ENCODE peak calls at places on chromosomes 6 and 20, in seven cellular contexts. E, S, Z, Y, C, U and P are unnamed samples.
A peak's percentile ranks its signal among the peaks of the same experiment; 100 is the strongest.

GRCh38 chr6:21905531-21905930 is 312.0 kb downstream of the SOX4 start:
- DNase-seq in U (no peak), S (no peak), C (no peak), Z (no peak), Y (no peak), E (no peak), P (no peak)

GRCh38 chr6:116385462-116385807 is 14.7 kb downstream of the DSE start:
- DNase-seq in U (peak; percentile 78), Y (peak; percentile 56), S (peak; percentile 87), Z (no peak), C (no peak), E (no peak), P (no peak)

GRCh38 chr6:156698239-156699016 is 78.8 kb upstream of the ARID1B start:
- DNase-seq in E (peak; percentile 86), Y (no peak), U (no peak), Z (no peak), S (no peak), C (no peak), P (no peak)

GRCh38 chr6:8973395-8973794 is 538.0 kb upstream of the SLC35B3 start:
- DNase-seq in S (no peak), Y (no peak), E (no peak), Z (no peak), C (no peak), U (no peak), P (no peak)

GRCh38 chr6:45835725-45836437 is 179.8 kb downstream of the CLIC5 start:
- DNase-seq in Z (no peak), Y (no peak), C (no peak), E (no peak), S (no peak), U (no peak), P (no peak)

GRCh38 chr6:25012657-25013056 is 76.9 kb upstream of the RIPOR2 start:
- DNase-seq in E (no peak), U (peak; percentile 64), C (no peak), Y (peak; percentile 89), Z (no peak), S (peak; percentile 88), P (no peak)

GRCh38 chr6:52049252-52050050 is 38.0 kb downstream of the PKHD1 start:
- DNase-seq in E (no peak), S (peak; percentile 51), C (no peak), Y (peak; percentile 49), Z (no peak), U (peak; percentile 36), P (no peak)

GRCh38 chr20:64049060-64049886 is at the start of gene SOX18:
- DNase-seq in Y (peak; percentile 56), C (no peak), S (peak; percentile 19), E (no peak), U (no peak), Z (no peak), P (no peak)

GRCh38 chr6:65289491-65289890 is 417.5 kb downstream of the EYS start:
- DNase-seq in E (no peak), Y (peak; percentile 59), U (peak; percentile 40), Z (no peak), S (peak; percentile 15), C (no peak), P (no peak)

GRCh38 chr6:163634514-163635171 is 220.1 kb downstream of the QKI start:
- DNase-seq in Z (no peak), U (no peak), E (no peak), S (no peak), C (no peak), Y (no peak), P (no peak)

GRCh38 chr20:32108814-32109391 is 611 bp upstream of the TM9SF4 start:
- DNase-seq in U (no peak), Y (no peak), C (no peak), Z (no peak), E (no peak), S (no peak), P (no peak)

GRCh38 chr6:142846883-142847287 is 98.1 kb downstream of the HIVEP2 start:
- DNase-seq in E (no peak), C (no peak), Z (peak; percentile 85), U (peak; percentile 91), S (peak; percentile 92), Y (peak; percentile 67), P (peak; percentile 76)

GRCh38 chr6:125611573-125612399 is 137.6 kb upstream of the HEY2 start:
- DNase-seq in S (no peak), Z (no peak), C (no peak), U (peak; percentile 75), E (no peak), Y (peak; percentile 59), P (peak; percentile 47)

GRCh38 chr6:38876470-38876869 is 161.4 kb downstream of the DNAH8 start:
- DNase-seq in U (peak; percentile 52), C (no peak), S (peak; percentile 21), Y (peak; percentile 58), Z (no peak), E (no peak), P (no peak)

GRCh38 chr6:119521251-119521650 is 171.7 kb upstream of the MAN1A1 start:
- DNase-seq in E (no peak), Y (no peak), S (no peak), Z (no peak), C (no peak), U (no peak), P (no peak)

DNA sequence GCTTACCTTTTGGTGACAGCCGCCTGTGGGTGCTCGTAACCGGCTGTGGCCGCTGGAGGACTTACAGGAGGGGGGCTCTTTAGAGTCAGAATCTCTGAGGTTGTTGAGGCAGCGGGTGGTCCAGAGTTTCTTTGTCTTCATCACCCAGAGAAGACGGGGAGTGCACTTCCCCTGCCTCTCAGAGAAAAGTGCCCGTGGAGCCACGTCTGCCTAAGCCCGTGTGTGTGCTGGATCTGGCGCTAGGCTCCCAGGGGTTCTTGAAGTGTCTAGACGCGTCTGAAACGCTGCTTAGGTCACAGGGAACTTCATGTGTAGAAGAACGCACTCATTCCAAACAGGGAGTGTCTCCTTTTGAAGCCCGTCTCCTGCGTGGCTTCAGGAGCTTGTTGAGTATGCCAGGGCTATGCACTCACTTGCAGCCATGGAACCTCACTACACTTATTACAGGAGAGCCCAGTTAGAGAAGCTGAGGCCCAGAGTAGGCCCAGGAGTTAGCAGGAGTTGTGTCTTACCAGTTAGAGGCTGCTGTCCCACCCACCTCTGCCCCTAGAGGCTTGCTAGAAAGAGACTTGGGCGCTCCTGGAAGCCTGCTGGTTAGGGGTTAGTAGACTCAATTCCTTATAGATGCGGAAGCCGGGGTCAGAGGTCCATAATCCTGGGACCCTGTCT is 1.3 kb downstream of the LSM14B start:
- DNase-seq in Y (peak; percentile 33), S (peak; percentile 56), U (peak; percentile 53), E (no peak), C (no peak), Z (no peak), P (no peak)
- TF ChIP-seq CTCF in Y (no peak), S (no peak), U (peak; percentile 39), E (no peak), C (no peak), Z (no peak), P (no peak)

DNA sequence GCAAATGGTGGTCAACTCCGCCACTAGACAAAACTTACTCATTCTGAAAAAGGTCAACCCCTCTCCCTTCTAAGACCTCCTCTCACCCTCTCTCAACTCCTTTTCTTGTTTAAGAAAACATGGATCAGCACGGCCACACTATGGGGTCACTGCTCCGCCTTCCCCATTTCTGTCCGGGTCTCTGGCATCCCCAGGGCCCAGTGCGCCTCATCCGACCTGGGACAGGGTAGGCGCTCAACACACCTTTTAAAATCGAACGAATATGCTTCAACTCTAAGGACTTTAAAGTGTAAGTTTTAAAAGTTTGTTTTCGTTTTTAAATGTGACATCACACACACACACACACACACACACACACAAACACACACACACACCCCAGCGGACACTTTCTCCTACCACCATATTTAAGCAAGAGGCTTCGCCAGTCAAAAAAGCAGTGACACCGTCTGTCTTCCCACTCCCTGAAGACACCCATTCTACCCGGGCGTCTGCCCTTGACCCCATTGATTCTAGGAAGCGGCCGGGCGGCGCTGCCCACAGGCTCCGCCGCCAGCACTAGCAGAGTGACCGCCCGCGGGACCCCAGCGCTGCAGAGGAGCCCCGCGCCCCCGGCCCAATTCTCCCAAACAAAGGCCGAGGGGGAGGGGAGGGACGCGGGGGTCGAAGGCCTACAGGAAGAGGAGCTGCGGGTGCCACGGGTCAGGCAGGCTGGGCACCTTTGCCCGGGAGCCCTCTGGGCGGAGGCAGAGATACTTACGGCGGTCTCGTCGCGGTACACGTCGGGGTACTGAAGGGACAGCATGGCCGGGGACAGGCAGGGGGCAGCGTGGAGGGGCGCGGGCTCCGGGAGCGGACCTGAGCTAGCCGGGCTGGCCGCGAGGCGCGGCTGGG is 547 bp downstream of the PREP start:
- DNase-seq in E (no peak), C (no peak), Y (peak; percentile 54), Z (peak; percentile 13), U (peak; percentile 48), S (peak; percentile 53), P (no peak)
- TF ChIP-seq CTCF in E (no peak), C (no peak), Y (no peak), Z (no peak), U (no peak), S (no peak), P (no peak)

GRCh38 chr6:20877008-20877937 is 343.0 kb downstream of the CDKAL1 start:
- DNase-seq in E (no peak), Z (peak; percentile 15), S (peak; percentile 97), Y (peak; percentile 78), C (peak; percentile 86), U (peak; percentile 93), P (peak; percentile 76)
- TF ChIP-seq CTCF in E (no peak), Z (no peak), S (no peak), Y (no peak), C (no peak), U (no peak), P (no peak)

DNA sequence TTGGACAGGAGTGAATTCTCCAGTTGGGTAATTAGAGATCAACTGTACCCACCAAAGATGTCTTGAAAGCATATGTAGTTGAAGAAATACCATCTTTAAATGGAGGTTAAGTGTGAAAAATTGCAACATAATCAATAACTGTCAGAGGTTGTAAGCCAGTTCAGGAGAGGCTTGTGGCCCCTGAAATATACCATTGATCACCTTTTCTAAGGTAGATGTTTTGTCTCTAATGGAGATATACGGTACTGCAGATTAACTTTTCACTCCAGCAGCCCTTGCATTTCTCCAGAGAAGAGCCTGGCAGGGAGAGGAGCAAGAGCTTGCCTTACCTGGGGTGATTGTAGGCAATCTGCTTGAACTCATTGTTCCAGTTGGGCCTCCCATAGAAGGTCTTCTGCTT is 48.8 kb downstream of the NOX3 start:
- DNase-seq in Z (no peak), U (no peak), S (no peak), C (no peak), E (no peak), Y (no peak), P (no peak)
- TF ChIP-seq CTCF in Z (no peak), U (no peak), S (no peak), C (no peak), E (peak; percentile 3), Y (no peak), P (no peak)

GRCh38 chr20:63032861-63033634 is 26.3 kb upstream of the BHLHE23 start:
- DNase-seq in S (no peak), Y (no peak), E (no peak), Z (no peak), U (no peak), C (peak; percentile 38), P (peak; percentile 40)
- TF ChIP-seq CTCF in S (no peak), Y (no peak), E (no peak), Z (no peak), U (no peak), C (no peak), P (no peak)

GRCh38 chr6:701696-702479 is 8.9 kb upstream of the EXOC2 start:
- DNase-seq in U (no peak), E (no peak), Z (no peak), C (no peak), S (no peak), Y (no peak), P (no peak)
- TF ChIP-seq CTCF in U (peak; percentile 17), E (no peak), Z (no peak), C (no peak), S (peak; percentile 4), Y (peak; percentile 17), P (no peak)

GRCh38 chr6:11621119-11621518 is 83.6 kb downstream of the TMEM170B start:
- DNase-seq in Y (no peak), U (no peak), S (no peak), Z (no peak), C (no peak), E (no peak), P (no peak)
- TF ChIP-seq CTCF in Y (no peak), U (no peak), S (no peak), Z (no peak), C (no peak), E (no peak), P (no peak)